ENCODE peak calls at places on chromosomes 1 and 21, in four cellular contexts. U is psoas muscle, C is uterus, I is astrocyte. Y is an unnamed sample. For H3K9me3 and H3K27me3, the result is how much of the 10 kb centered on the place peaks cover.

GRCh38 chr1:212545941-212546638 is 62.5 kb upstream of the ATF3 start:
- DNase-seq in U (no peak), C (peak), I (no peak), Y (no peak)

GRCh38 chr1:25024631-25025350 is 94.7 kb upstream of the RUNX3 start:
- DNase-seq in U (no peak), C (no peak), I (no peak), Y (no peak)

GRCh38 chr1:198778049-198778448 is 139.2 kb downstream of the PTPRC start:
- DNase-seq in U (no peak), C (no peak), I (peak), Y (peak)

GRCh38 chr1:172980456-172980855 is 70.3 kb downstream of the TNFSF18 start:
- DNase-seq in U (no peak), C (no peak), I (peak), Y (no peak)

GRCh38 chr1:235027862-235028250 is 100.8 kb downstream of the TOMM20 start:
- DNase-seq in U (no peak), C (no peak), I (no peak), Y (no peak)

GRCh38 chr1:214584805-214585766 is 17.9 kb upstream of the CENPF start:
- DNase-seq in U (no peak), C (no peak), I (peak), Y (no peak)

GRCh38 chr1:84973493-84974334 is 23.2 kb downstream of the MCOLN2 start:
- DNase-seq in U (no peak), C (no peak), I (no peak), Y (no peak)

GRCh38 chr1:43557744-43558245 is 27.1 kb downstream of the PTPRF start:
- DNase-seq in U (no peak), C (peak), I (peak), Y (peak)

GRCh38 chr1:182261655-182262054 is 129.9 kb downstream of the GLUL start:
- DNase-seq in U (no peak), C (no peak), I (no peak), Y (no peak)

GRCh38 chr1:35451125-35451528 is 106.1 kb downstream of the KIAA0319L start:
- DNase-seq in U (peak), C (peak), I (peak), Y (peak)

GRCh38 chr1:172960454-172961208 is 90.1 kb downstream of the TNFSF18 start:
- DNase-seq in U (no peak), C (no peak), I (peak), Y (no peak)

GRCh38 chr1:53379662-53380002 is 51.8 kb upstream of the LRP8 start:
- DNase-seq in U (no peak), C (no peak), I (no peak), Y (peak)

GRCh38 chr1:109404838-109405237 is 7.1 kb upstream of the SORT1 start:
- DNase-seq in U (no peak), C (no peak), I (no peak), Y (no peak)

GRCh38 chr1:243974451-243975292 is 76.4 kb upstream of the ZBTB18 start:
- DNase-seq in U (no peak), C (no peak), I (peak), Y (no peak)

GRCh38 chr1:175678471-175678870 is 64.9 kb downstream of the TNR start:
- DNase-seq in U (no peak), C (no peak), I (no peak), Y (no peak)

GRCh38 chr1:147541672-147542548 is 609 bp downstream of the BCL9 start:
- DNase-seq in U (peak), C (peak), I (peak), Y (peak)

GRCh38 chr21:42571391-42572150 is 57.9 kb downstream of the SLC37A1 start:
- DNase-seq in U (no peak), C (peak), I (no peak), Y (peak)

GRCh38 chr1:14143777-14144176 is 443.8 kb downstream of the PRDM2 start:
- DNase-seq in U (no peak), C (no peak), I (no peak), Y (no peak)

GRCh38 chr1:224116131-224116530 is 2.2 kb downstream of the FBXO28 start:
- DNase-seq in U (no peak), C (no peak), I (peak), Y (no peak)

GRCh38 chr1:214416417-214417212 is 134.8 kb downstream of the PTPN14 start:
- DNase-seq in U (no peak), C (no peak), I (peak), Y (no peak)

GRCh38 chr21:43721225-43721605 is 2.3 kb downstream of the PDXK start:
- DNase-seq in U (no peak), C (no peak), I (no peak), Y (no peak)

GRCh38 chr21:43720539-43721224 is 1.8 kb downstream of the PDXK start:
- DNase-seq in U (no peak), C (no peak), I (no peak), Y (no peak)

GRCh38 chr21:43717967-43718871 is 710 bp upstream of the PDXK start:
- DNase-seq in U (peak), C (no peak), I (no peak), Y (no peak)

GRCh38 chr21:43718872-43719747 is at the start of gene PDXK:
- DNase-seq in U (peak), C (peak), I (peak), Y (peak)

GRCh38 chr21:43719748-43720538 is 1.0 kb downstream of the PDXK start:
- DNase-seq in U (no peak), C (no peak), I (no peak), Y (peak)
- H3K9me3 ChIP-seq in U (under half), C (under half), I (under half), Y (under half)

GRCh38 chr1:89531480-89532139 is 7.0 kb downstream of the LRRC8B start:
- DNase-seq in U (no peak), C (no peak), I (no peak), Y (no peak)

GRCh38 chr1:89529196-89529595 is 4.6 kb downstream of the LRRC8B start:
- DNase-seq in U (no peak), C (no peak), I (no peak), Y (no peak)

GRCh38 chr1:89532228-89532627 is 7.6 kb downstream of the LRRC8B start:
- DNase-seq in U (no peak), C (no peak), I (no peak), Y (no peak)

GRCh38 chr1:89532866-89533265 is 8.2 kb downstream of the LRRC8B start:
- DNase-seq in U (no peak), C (no peak), I (no peak), Y (no peak)

DNA sequence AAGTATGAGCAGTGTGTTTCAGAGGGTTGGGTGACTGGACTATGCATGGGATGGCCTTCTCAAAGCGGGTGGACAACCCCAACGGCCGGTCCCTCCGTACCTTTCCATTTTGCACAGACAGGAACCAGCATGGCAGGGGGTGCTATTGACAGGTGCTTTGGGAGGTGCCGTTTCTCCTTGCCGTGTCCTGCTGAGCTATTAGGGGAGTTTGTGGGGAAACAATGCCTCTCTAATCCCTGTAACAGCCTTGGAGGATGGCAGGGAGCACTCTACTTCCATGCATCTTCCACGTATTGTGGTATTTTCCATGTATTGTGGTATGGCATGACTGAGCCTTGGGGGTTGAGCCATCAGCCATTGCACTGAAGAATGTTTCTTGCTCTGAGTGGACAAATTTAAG is 6.1 kb downstream of the LRRC8B start:
- DNase-seq in U (no peak), C (no peak), I (no peak), Y (no peak)
- H3K4me3 ChIP-seq in U (no peak), C (no peak), I (no peak), Y (no peak)

GRCh38 chr1:156618853-156619581 is at the start of gene HAPLN2:
- DNase-seq in U (no peak), C (no peak), I (no peak), Y (no peak)
- H3K27me3 ChIP-seq in U (under half), C (under half), I (under half), Y (under half)

DNA sequence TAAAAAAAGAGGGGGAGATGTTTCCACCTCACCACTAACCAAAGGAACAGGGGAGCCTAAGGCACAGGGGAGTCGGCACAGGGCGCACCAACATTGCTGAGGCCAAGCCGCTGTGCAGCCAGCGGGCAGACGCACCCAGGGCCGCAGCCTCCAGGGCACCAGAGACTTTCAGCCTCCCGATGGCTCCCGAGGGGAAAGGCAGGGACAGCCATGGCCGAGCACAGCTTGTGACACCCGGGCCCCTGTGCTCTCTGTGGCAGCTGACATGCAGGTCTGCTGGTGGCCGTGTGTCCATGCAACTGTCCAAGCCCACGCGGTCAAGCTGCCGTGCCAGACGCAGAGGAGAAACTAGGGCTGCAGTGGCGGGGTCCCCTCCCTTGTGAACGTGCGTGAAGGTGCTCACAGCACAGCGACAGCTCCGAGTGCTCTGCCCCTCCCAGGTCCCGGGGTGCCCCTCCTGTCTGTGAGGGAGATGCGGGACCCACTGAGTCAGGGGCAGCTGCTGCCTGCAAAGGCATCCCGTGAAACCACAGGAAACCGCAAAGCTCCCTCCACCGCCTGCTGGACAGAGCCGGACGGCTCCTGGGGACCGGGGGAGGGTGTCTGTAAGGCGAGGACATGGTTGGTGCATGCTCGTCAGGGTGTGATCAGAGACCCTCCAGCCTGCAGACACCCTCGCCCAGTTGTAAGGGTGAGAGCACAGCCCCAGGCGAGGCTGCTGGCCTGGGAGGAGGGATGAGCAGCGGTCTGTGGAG is 2.5 kb downstream of the KRTAP10-11 start:
- DNase-seq in U (no peak), C (no peak), I (no peak), Y (no peak)
- H3K9me3 ChIP-seq in U (under half), C (under half), I (under half), Y (under half)

GRCh38 chr1:202200112-202200548 is 6.5 kb downstream of the LGR6 start:
- DNase-seq in U (no peak), C (no peak), I (no peak), Y (no peak)

GRCh38 chr1:202197670-202198359 is 4.2 kb downstream of the LGR6 start:
- DNase-seq in U (no peak), C (no peak), I (no peak), Y (no peak)

GRCh38 chr1:202198360-202198711 is 4.7 kb downstream of the LGR6 start:
- DNase-seq in U (no peak), C (no peak), I (no peak), Y (no peak)

GRCh38 chr1:202200669-202201068 is 7.1 kb downstream of the LGR6 start:
- DNase-seq in U (no peak), C (no peak), I (no peak), Y (no peak)

GRCh38 chr1:202199141-202199889 is 5.7 kb downstream of the LGR6 start:
- DNase-seq in U (no peak), C (no peak), I (no peak), Y (no peak)
- H3K4me3 ChIP-seq in U (no peak), C (no peak), I (no peak), Y (no peak)

GRCh38 chr1:205520709-205521108 is 16.2 kb downstream of the CDK18 start:
- DNase-seq in U (no peak), C (no peak), I (no peak), Y (no peak)
- H3K27me3 ChIP-seq in U (under half), C (under half), I (under half), Y (under half)

DNA sequence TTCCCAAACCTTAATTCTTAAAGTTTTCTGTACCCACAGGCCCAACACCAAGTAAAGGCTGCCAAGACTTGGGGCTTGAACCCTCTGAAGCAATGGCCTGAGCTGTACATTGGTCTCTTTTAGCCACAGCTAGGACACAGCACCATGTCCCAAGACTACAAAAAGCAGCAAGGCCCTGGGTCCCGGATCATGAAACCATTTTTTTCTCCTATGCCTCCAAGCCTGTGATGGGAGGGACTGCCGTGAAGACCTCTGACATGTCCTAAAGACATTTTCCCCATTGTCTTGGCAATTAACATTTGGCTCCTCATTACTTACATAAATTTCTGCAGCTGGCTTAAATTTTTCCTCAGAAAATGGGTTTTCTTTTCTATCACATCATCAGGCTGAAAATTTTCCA is 30.9 kb downstream of the ZNF670 start:
- DNase-seq in U (no peak), C (no peak), I (no peak), Y (no peak)
- H3K9me3 ChIP-seq in U (under half), C (under half), I (under half), Y (half or more)

DNA sequence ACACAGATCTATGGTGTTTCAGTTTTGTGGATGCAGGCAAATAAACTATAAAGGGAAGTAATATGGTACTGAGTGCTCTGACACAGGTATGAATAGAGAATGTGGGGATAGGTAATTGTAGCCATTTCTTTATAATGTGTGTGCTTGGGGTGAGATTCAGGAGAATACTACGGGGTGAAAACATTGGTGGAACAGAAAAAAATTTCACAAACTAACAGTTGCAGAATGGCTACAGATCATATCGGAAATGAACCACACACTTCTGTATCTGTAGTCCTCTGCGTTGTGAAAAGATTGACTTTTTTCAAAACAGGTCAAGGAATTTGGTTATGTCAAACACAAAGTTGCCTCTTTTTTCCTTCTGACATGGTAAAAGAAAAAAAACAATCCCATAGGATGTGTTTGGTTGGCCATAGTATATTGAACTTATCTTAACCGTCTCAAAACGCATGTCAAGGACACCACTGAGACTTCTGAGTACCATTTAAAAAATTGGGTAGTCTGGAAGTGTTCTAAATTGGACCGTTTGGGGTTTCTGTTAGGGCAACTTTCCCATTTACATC is 1.1 kb upstream of the CDC73 start:
- DNase-seq in U (no peak), C (no peak), I (no peak), Y (no peak)
- H3K4me3 ChIP-seq in U (peak), C (no peak), I (peak), Y (no peak)

GRCh38 chr1:39688706-39689105 is 2.5 kb downstream of the HPCAL4 start:
- DNase-seq in U (no peak), C (no peak), I (no peak), Y (no peak)

GRCh38 chr1:39689635-39690034 is 1.6 kb downstream of the HPCAL4 start:
- DNase-seq in U (no peak), C (no peak), I (no peak), Y (no peak)

GRCh38 chr1:39690225-39690624 is 1.0 kb downstream of the HPCAL4 start:
- DNase-seq in U (no peak), C (no peak), I (no peak), Y (no peak)

GRCh38 chr1:39690943-39691382 is 270 bp downstream of the HPCAL4 start:
- DNase-seq in U (no peak), C (no peak), I (no peak), Y (no peak)

DNA sequence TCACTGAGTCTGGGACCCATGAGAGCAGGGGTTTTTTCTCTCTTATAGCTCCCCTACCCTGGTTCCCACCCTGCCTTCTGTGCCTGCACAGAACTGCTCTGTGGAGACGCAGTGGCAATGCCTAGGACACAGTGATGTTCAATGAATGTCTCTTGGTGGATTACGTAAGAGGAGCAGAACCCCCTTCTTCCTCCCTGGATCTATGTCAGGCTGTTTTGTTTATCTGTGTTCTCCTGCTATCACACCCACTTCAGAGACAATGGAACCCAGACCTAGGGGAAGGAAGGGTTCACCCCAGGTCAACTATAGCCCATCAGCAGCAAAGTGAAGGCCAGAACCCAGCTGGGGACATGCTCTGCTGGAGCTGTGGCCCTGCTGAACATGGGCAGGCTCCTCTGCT is 2.0 kb downstream of the HPCAL4 start:
- DNase-seq in U (no peak), C (no peak), I (no peak), Y (no peak)
- H3K27me3 ChIP-seq in U (under half), C (under half), I (half or more), Y (under half)

GRCh38 chr21:22725436-22725835 is 1727.2 kb downstream of the NCAM2 start:
- DNase-seq in U (no peak), C (no peak), I (no peak), Y (no peak)
- H3K9me3 ChIP-seq in U (under half), C (under half), I (under half), Y (under half)

Y was measured in lower lobe of right lung.